ENCODE peak calls at places on chromosomes 4 and X, in five cellular contexts. One of them, this sample, is unnamed.

GRCh38 chr4:83320548-83320947 is 14.1 kb downstream of the HPSE start:
- DNase-seq in NT2/D1: no peak
- DNase-seq in spleen: peak
- DNase-seq in kidney epithelial cell: peak
- DNase-seq in MCF 10A: peak
- DNase-seq in this sample: peak

GRCh38 chr4:36624030-36624429 is 342.6 kb downstream of the DTHD1 start:
- DNase-seq in MCF 10A: no peak
- DNase-seq in NT2/D1: no peak
- DNase-seq in kidney epithelial cell: no peak
- DNase-seq in spleen: no peak
- DNase-seq in this sample: no peak

GRCh38 chr4:164926301-164926700 is 49.3 kb downstream of the APELA start:
- DNase-seq in MCF 10A: peak
- DNase-seq in NT2/D1: no peak
- DNase-seq in spleen: no peak
- DNase-seq in kidney epithelial cell: no peak
- DNase-seq in this sample: peak

GRCh38 chr4:141375855-141376254 is 155.2 kb downstream of the ZNF330 start:
- DNase-seq in MCF 10A: peak
- DNase-seq in NT2/D1: peak
- DNase-seq in kidney epithelial cell: peak
- DNase-seq in spleen: no peak
- DNase-seq in this sample: peak

GRCh38 chr4:33626242-33626641 is 2618.1 kb downstream of the ARAP2 start:
- DNase-seq in spleen: no peak
- DNase-seq in MCF 10A: no peak
- DNase-seq in NT2/D1: no peak
- DNase-seq in kidney epithelial cell: no peak
- DNase-seq in this sample: no peak

GRCh38 chr4:139177888-139178609 is 1.0 kb upstream of the ELF2 start:
- DNase-seq in kidney epithelial cell: peak
- DNase-seq in NT2/D1: no peak
- DNase-seq in MCF 10A: peak
- DNase-seq in spleen: peak
- DNase-seq in this sample: peak

GRCh38 chr4:79743014-79743413 is 330.0 kb downstream of the ANTXR2 start:
- DNase-seq in MCF 10A: no peak
- DNase-seq in kidney epithelial cell: no peak
- DNase-seq in NT2/D1: no peak
- DNase-seq in spleen: no peak
- DNase-seq in this sample: no peak

GRCh38 chr4:3523628-3524221 is 8.5 kb downstream of the LRPAP1 start:
- DNase-seq in NT2/D1: no peak
- DNase-seq in MCF 10A: no peak
- DNase-seq in kidney epithelial cell: no peak
- DNase-seq in spleen: peak
- DNase-seq in this sample: no peak

GRCh38 chr4:3529363-3529762 is 2.9 kb downstream of the LRPAP1 start:
- DNase-seq in MCF 10A: no peak
- DNase-seq in kidney epithelial cell: no peak
- DNase-seq in spleen: peak
- DNase-seq in NT2/D1: no peak
- DNase-seq in this sample: no peak

GRCh38 chr4:31411606-31412005 is 691.4 kb downstream of the PCDH7 start:
- DNase-seq in kidney epithelial cell: no peak
- DNase-seq in MCF 10A: peak
- DNase-seq in NT2/D1: no peak
- DNase-seq in spleen: no peak
- DNase-seq in this sample: no peak

GRCh38 chrX:56728752-56729151 is 291 bp upstream of the NBDY start:
- DNase-seq in MCF 10A: no peak
- DNase-seq in NT2/D1: no peak
- DNase-seq in kidney epithelial cell: no peak
- DNase-seq in spleen: no peak
- DNase-seq in this sample: peak

GRCh38 chrX:101348452-101349222 is at the start of gene TIMM8A:
- DNase-seq in NT2/D1: peak
- DNase-seq in MCF 10A: peak
- DNase-seq in kidney epithelial cell: no peak
- DNase-seq in spleen: peak
- DNase-seq in this sample: peak

GRCh38 chr4:113869743-113870375 is 108.3 kb upstream of the CAMK2D start:
- DNase-seq in NT2/D1: no peak
- DNase-seq in spleen: no peak
- DNase-seq in MCF 10A: peak
- DNase-seq in kidney epithelial cell: peak
- DNase-seq in this sample: peak

GRCh38 chrX:132532955-132533354 is 44.1 kb upstream of the MBNL3 start:
- DNase-seq in MCF 10A: peak
- DNase-seq in kidney epithelial cell: no peak
- DNase-seq in spleen: no peak
- DNase-seq in NT2/D1: no peak
- DNase-seq in this sample: peak